ENCODE peak calls at places on chromosomes 16 and 17, in eight cellular contexts. D is mammary epithelial cell; N is Jurkat, Clone E6-1; A is stimulated activated CD4-positive, alpha-beta T cell treated with anti-CD3 and anti-CD28 coated beads, Interleukin-2, amount 100 ng/mL, for 24 hours; G is neural crest cell; U is GM12878; I is iris pigment epithelial cell; V is osteoblast. Z is an unnamed sample.

GRCh38 chr16:26594666-26595065 is 472.1 kb upstream of the C16orf82 start:
- DNase-seq in D (no peak), N (no peak), A (no peak), G (no peak), U (no peak), I (peak), V (no peak), Z (no peak)

GRCh38 chr16:87457724-87458423 is 35.0 kb downstream of the ZCCHC14 start:
- DNase-seq in D (peak), N (no peak), A (peak), G (no peak), U (peak), I (peak), V (peak), Z (no peak)

GRCh38 chr17:42276359-42276608 is at the start of gene STAT5B:
- DNase-seq in D (peak), N (no peak), A (peak), G (peak), U (no peak), I (peak), V (peak), Z (peak)

GRCh38 chr17:1800240-1800639 is 29.5 kb downstream of the SMYD4 start:
- DNase-seq in D (no peak), N (no peak), A (no peak), G (no peak), U (no peak), I (no peak), V (no peak), Z (no peak)

GRCh38 chr16:58842156-58842555 is 108.0 kb upstream of the GOT2 start:
- DNase-seq in D (no peak), N (no peak), A (no peak), G (no peak), U (no peak), I (no peak), V (no peak), Z (no peak)

GRCh38 chr17:77480509-77481215 is 339.9 kb downstream of the SEC14L1 start:
- DNase-seq in D (no peak), N (no peak), A (no peak), G (no peak), U (no peak), I (no peak), V (no peak), Z (no peak)

GRCh38 chr17:34245496-34245895 is 9.6 kb upstream of the CCL2 start:
- DNase-seq in D (no peak), N (no peak), A (no peak), G (no peak), U (no peak), I (no peak), V (no peak), Z (no peak)

GRCh38 chr17:70808596-70808995 is 639.3 kb downstream of the KCNJ2 start:
- DNase-seq in D (peak), N (peak), A (no peak), G (no peak), U (no peak), I (no peak), V (no peak), Z (peak)

GRCh38 chr17:20063665-20064648 is 54.8 kb downstream of the SPECC1 start:
- DNase-seq in D (peak), N (no peak), A (peak), G (no peak), U (peak), I (peak), V (peak), Z (no peak)

GRCh38 chr16:29820271-29820701 is at the start of gene MVP:
- DNase-seq in D (peak), N (peak), A (peak), G (no peak), U (no peak), I (peak), V (peak), Z (no peak)

GRCh38 chr16:81523387-81524115 is 78.9 kb downstream of the CMIP start:
- DNase-seq in D (peak), N (no peak), A (no peak), G (no peak), U (no peak), I (peak), V (peak), Z (no peak)

GRCh38 chr17:30429155-30429554 is 48.1 kb upstream of the GOSR1 start:
- DNase-seq in D (no peak), N (no peak), A (no peak), G (no peak), U (no peak), I (peak), V (no peak), Z (no peak)

Z was measured in HuH-7.